ENCODE peak calls at places on chromosomes 5 and 9, in four cellular contexts. M, Z, I and E are unnamed samples.

GRCh38 chr5:107858324-107858723 is 187.6 kb upstream of the EFNA5 start:
- DNase-seq in M (no peak), Z (no peak), I (peak; percentile 53), E (no peak)

GRCh38 chr9:4237748-4238511 is 61.9 kb downstream of the GLIS3 start:
- DNase-seq in M (peak; percentile 59), Z (no peak), I (no peak), E (no peak)

GRCh38 chr5:139140631-139141071 is 57.5 kb downstream of the SIL1 start:
- DNase-seq in M (peak; percentile 59), Z (peak; percentile 56), I (no peak), E (peak; percentile 10)

GRCh38 chr9:23769307-23769935 is 56.6 kb downstream of the ELAVL2 start:
- DNase-seq in M (peak; percentile 97), Z (peak; percentile 83), I (no peak), E (peak; percentile 17)

GRCh38 chr9:107588393-107588792 is 98.8 kb upstream of the KLF4 start:
- DNase-seq in M (no peak), Z (no peak), I (no peak), E (no peak)

GRCh38 chr9:82152181-82152580 is 163.6 kb downstream of the SPATA31D1 start:
- DNase-seq in M (peak; percentile 72), Z (peak; percentile 62), I (no peak), E (no peak)

GRCh38 chr5:9437741-9438240 is 108.1 kb downstream of the SEMA5A start:
- DNase-seq in M (peak; percentile 76), Z (peak; percentile 72), I (peak; percentile 74), E (peak; percentile 29)

GRCh38 chr5:59766394-59766793 is 127.1 kb downstream of the PDE4D start:
- DNase-seq in M (no peak), Z (no peak), I (no peak), E (no peak)

GRCh38 chr5:90144625-90145327 is 264.8 kb downstream of the CETN3 start:
- DNase-seq in M (peak; percentile 57), Z (no peak), I (no peak), E (no peak)

GRCh38 chr9:88852794-88853193 is 138.5 kb upstream of the S1PR3 start:
- DNase-seq in M (peak; percentile 95), Z (peak; percentile 86), I (no peak), E (peak; percentile 52)

GRCh38 chr5:155402927-155403645 is 389.5 kb downstream of the KIF4B start:
- DNase-seq in M (no peak), Z (no peak), I (no peak), E (no peak)

GRCh38 chr5:2038337-2039179 is 155.8 kb upstream of the IRX4 start:
- DNase-seq in M (no peak), Z (no peak), I (peak; percentile 92), E (no peak)

GRCh38 chr5:157518963-157519362 is 56.6 kb downstream of the ADAM19 start:
- DNase-seq in M (no peak), Z (no peak), I (no peak), E (no peak)

GRCh38 chr9:38277601-38278200 is 114.8 kb upstream of the ALDH1B1 start:
- DNase-seq in M (no peak), Z (no peak), I (peak; percentile 85), E (no peak)

GRCh38 chr5:160614136-160614535 is 192.5 kb downstream of the PTTG1 start:
- DNase-seq in M (no peak), Z (no peak), I (no peak), E (no peak)

GRCh38 chr5:143657814-143658395 is 154.1 kb upstream of the HMHB1 start:
- DNase-seq in M (no peak), Z (no peak), I (no peak), E (no peak)

GRCh38 chr9:86909388-86909787 is 37.9 kb downstream of the GAS1 start:
- DNase-seq in M (peak; percentile 52), Z (no peak), I (no peak), E (no peak)

GRCh38 chr9:90393355-90394152 is 249.1 kb downstream of the DIRAS2 start:
- DNase-seq in M (no peak), Z (no peak), I (no peak), E (no peak)

GRCh38 chr5:139638736-139639618 is 9.2 kb upstream of the CXXC5 start:
- DNase-seq in M (no peak), Z (no peak), I (peak; percentile 89), E (no peak)

GRCh38 chr9:79939819-79940218 is 368.1 kb downstream of the TLE4 start:
- DNase-seq in M (no peak), Z (no peak), I (no peak), E (no peak)